ENCODE peak calls at places on chromosomes 7 and 10, in five cellular contexts. I is AG08396, D is left lung, G is fibroblast of villous mesenchyme, C is NCI-H226. R is an unnamed sample.
A peak's percentile ranks its signal among the peaks of the same experiment; 100 is the strongest.

GRCh38 chr10:3293536-3294431 is 121.2 kb upstream of the PITRM1 start:
- DNase-seq in C (no peak), I (no peak), D (no peak), G (peak; percentile 57), R (no peak)

GRCh38 chr7:19558527-19558926 is 150.3 kb downstream of the POLR1F start:
- DNase-seq in D (no peak), G (peak; percentile 92), I (no peak), C (peak; percentile 75), R (peak; percentile 82)

GRCh38 chr10:44384601-44385422 is at the start of gene CXCL12:
- DNase-seq in G (peak; percentile 12), I (peak; percentile 78), D (no peak), C (no peak), R (peak; percentile 9)

GRCh38 chr10:89515031-89515841 is 20.2 kb downstream of the SLC16A12 start:
- DNase-seq in D (no peak), G (peak; percentile 98), C (peak; percentile 65), I (peak; percentile 87), R (peak; percentile 84)

GRCh38 chr7:55021951-55022617 is 3.3 kb downstream of the EGFR start:
- DNase-seq in D (no peak), C (peak; percentile 29), I (peak; percentile 40), G (peak; percentile 49), R (no peak)

GRCh38 chr7:90222811-90223725 is 11.5 kb downstream of the STEAP2 start:
- DNase-seq in D (no peak), C (no peak), G (no peak), I (no peak), R (peak; percentile 66)

GRCh38 chr7:44674381-44674780 is 68.0 kb downstream of the OGDH start:
- DNase-seq in G (no peak), D (no peak), C (no peak), I (no peak), R (no peak)

GRCh38 chr7:76397409-76398183 is 11.9 kb downstream of the SSC4D start:
- DNase-seq in G (peak; percentile 65), I (peak; percentile 89), D (peak; percentile 82), C (no peak), R (peak; percentile 52)

GRCh38 chr7:149598721-149599308 is 101.2 kb upstream of the ZNF746 start:
- DNase-seq in C (peak; percentile 32), G (peak; percentile 33), I (peak; percentile 56), D (no peak), R (peak; percentile 40)

GRCh38 chr7:42661312-42661711 is 250.6 kb downstream of the C7orf25 start:
- DNase-seq in D (no peak), C (peak; percentile 88), I (no peak), G (peak; percentile 34), R (peak; percentile 77)

GRCh38 chr10:22544325-22545068 is 169.9 kb downstream of the PIP4K2A start:
- DNase-seq in I (no peak), C (no peak), G (no peak), D (peak; percentile 56), R (no peak)

GRCh38 chr10:84706875-84707274 is 378.5 kb downstream of the CCSER2 start:
- DNase-seq in C (no peak), I (peak; percentile 9), D (no peak), G (no peak), R (peak; percentile 53)

GRCh38 chr10:72814134-72814790 is 79.3 kb upstream of the OIT3 start:
- DNase-seq in C (no peak), G (no peak), D (no peak), I (no peak), R (no peak)

GRCh38 chr10:6383099-6383812 is 180.5 kb downstream of the PFKFB3 start:
- DNase-seq in D (no peak), G (peak; percentile 86), C (peak; percentile 5), I (peak; percentile 65), R (no peak)

GRCh38 chr7:101933685-101934084 is 116.3 kb downstream of the CUX1 start:
- DNase-seq in I (no peak), C (no peak), D (no peak), G (peak; percentile 64), R (no peak)

GRCh38 chr7:98134420-98134819 is 27.8 kb downstream of the LMTK2 start:
- DNase-seq in C (no peak), G (no peak), I (no peak), D (no peak), R (no peak)

GRCh38 chr10:6958254-6958653 is 378.2 kb upstream of the PRKCQ start:
- DNase-seq in C (no peak), D (no peak), I (no peak), G (no peak), R (no peak)

GRCh38 chr10:34544400-34544799 is 270.7 kb downstream of the PARD3 start:
- DNase-seq in I (no peak), C (no peak), G (no peak), D (no peak), R (no peak)

GRCh38 chr10:11975795-11976194 is 66.8 kb downstream of the UPF2 start:
- DNase-seq in G (no peak), I (no peak), D (no peak), C (no peak), R (peak; percentile 1)

GRCh38 chr7:144407266-144407931 is 3.9 kb upstream of the NOBOX start:
- DNase-seq in C (no peak), G (no peak), D (no peak), I (no peak), R (peak; percentile 74)

GRCh38 chr7:112411186-112411795 is 39.0 kb upstream of the IFRD1 start:
- DNase-seq in G (peak; percentile 51), D (no peak), C (no peak), I (peak; percentile 54), R (no peak)

GRCh38 chr7:25894902-25895791 is 256.9 kb upstream of the NFE2L3 start:
- DNase-seq in G (peak; percentile 8), D (peak; percentile 70), I (peak; percentile 56), C (no peak), R (peak; percentile 55)

GRCh38 chr7:81447351-81447952 is 322.4 kb downstream of the HGF start:
- DNase-seq in D (no peak), C (peak; percentile 26), I (peak; percentile 28), G (peak; percentile 68), R (peak; percentile 22)

GRCh38 chr10:129506101-129506797 is 39.2 kb downstream of the MGMT start:
- DNase-seq in G (no peak), D (no peak), I (no peak), C (no peak), R (no peak)

GRCh38 chr7:156746891-156747290 is 106.3 kb downstream of the RNF32 start:
- DNase-seq in D (no peak), G (no peak), I (no peak), C (no peak), R (no peak)